ENCODE peak calls at places on chromosomes 6 and 20, in six cellular contexts. One of them, this sample, is unnamed.

GRCh38 chr20:51393566-51393965 is 149.0 kb downstream of the NFATC2 start:
- DNase-seq in NCI-H2171 treated with DMSO at 0.1 percent for 48 hours: no peak
- DNase-seq in CD4-positive, alpha-beta memory T cell: no peak
- DNase-seq in activated T-cell treated with anti-CD3 and anti-CD28 coated beads for 24 hours: no peak
- DNase-seq in activated T-helper 9 cell treated with anti-CD3 and anti-CD28 coated beads, Interleukin-2, amount 50 U/mL, for 16 hours: no peak
- DNase-seq in CD8-positive, alpha-beta T cell: no peak
- DNase-seq in this sample: no peak

GRCh38 chr20:13312300-13312699 is 91.2 kb downstream of the ISM1 start:
- DNase-seq in activated T-cell treated with anti-CD3 and anti-CD28 coated beads for 24 hours: no peak
- DNase-seq in NCI-H2171 treated with DMSO at 0.1 percent for 48 hours: no peak
- DNase-seq in CD4-positive, alpha-beta memory T cell: no peak
- DNase-seq in activated T-helper 9 cell treated with anti-CD3 and anti-CD28 coated beads, Interleukin-2, amount 50 U/mL, for 16 hours: no peak
- DNase-seq in CD8-positive, alpha-beta T cell: no peak
- DNase-seq in this sample: no peak

GRCh38 chr20:49561256-49561655 is 6.7 kb downstream of the PTGIS start:
- DNase-seq in NCI-H2171 treated with DMSO at 0.1 percent for 48 hours: no peak
- DNase-seq in activated T-helper 9 cell treated with anti-CD3 and anti-CD28 coated beads, Interleukin-2, amount 50 U/mL, for 16 hours: no peak
- DNase-seq in CD8-positive, alpha-beta T cell: no peak
- DNase-seq in activated T-cell treated with anti-CD3 and anti-CD28 coated beads for 24 hours: no peak
- DNase-seq in CD4-positive, alpha-beta memory T cell: no peak
- DNase-seq in this sample: no peak

GRCh38 chr6:7042056-7042653 is 65.6 kb upstream of the RREB1 start:
- DNase-seq in NCI-H2171 treated with DMSO at 0.1 percent for 48 hours: no peak
- DNase-seq in CD4-positive, alpha-beta memory T cell: no peak
- DNase-seq in activated T-helper 9 cell treated with anti-CD3 and anti-CD28 coated beads, Interleukin-2, amount 50 U/mL, for 16 hours: no peak
- DNase-seq in activated T-cell treated with anti-CD3 and anti-CD28 coated beads for 24 hours: no peak
- DNase-seq in CD8-positive, alpha-beta T cell: no peak
- DNase-seq in this sample: no peak

GRCh38 chr6:34232901-34233300 is 3.8 kb upstream of the HMGA1 start:
- DNase-seq in activated T-cell treated with anti-CD3 and anti-CD28 coated beads for 24 hours: no peak
- DNase-seq in NCI-H2171 treated with DMSO at 0.1 percent for 48 hours: no peak
- DNase-seq in activated T-helper 9 cell treated with anti-CD3 and anti-CD28 coated beads, Interleukin-2, amount 50 U/mL, for 16 hours: no peak
- DNase-seq in CD4-positive, alpha-beta memory T cell: no peak
- DNase-seq in CD8-positive, alpha-beta T cell: no peak
- DNase-seq in this sample: no peak

GRCh38 chr20:57682184-57683038 is 27.4 kb downstream of the PMEPA1 start:
- DNase-seq in NCI-H2171 treated with DMSO at 0.1 percent for 48 hours: peak
- DNase-seq in activated T-helper 9 cell treated with anti-CD3 and anti-CD28 coated beads, Interleukin-2, amount 50 U/mL, for 16 hours: no peak
- DNase-seq in CD8-positive, alpha-beta T cell: no peak
- DNase-seq in CD4-positive, alpha-beta memory T cell: no peak
- DNase-seq in activated T-cell treated with anti-CD3 and anti-CD28 coated beads for 24 hours: no peak
- DNase-seq in this sample: no peak

GRCh38 chr6:26043389-26044139 is 43.7 kb upstream of the HFE start:
- DNase-seq in NCI-H2171 treated with DMSO at 0.1 percent for 48 hours: peak
- DNase-seq in activated T-helper 9 cell treated with anti-CD3 and anti-CD28 coated beads, Interleukin-2, amount 50 U/mL, for 16 hours: no peak
- DNase-seq in activated T-cell treated with anti-CD3 and anti-CD28 coated beads for 24 hours: peak
- DNase-seq in CD4-positive, alpha-beta memory T cell: peak
- DNase-seq in CD8-positive, alpha-beta T cell: peak
- DNase-seq in this sample: no peak

GRCh38 chr20:45254867-45255266 is 503 bp upstream of the SLPI start:
- DNase-seq in activated T-cell treated with anti-CD3 and anti-CD28 coated beads for 24 hours: no peak
- DNase-seq in activated T-helper 9 cell treated with anti-CD3 and anti-CD28 coated beads, Interleukin-2, amount 50 U/mL, for 16 hours: no peak
- DNase-seq in CD4-positive, alpha-beta memory T cell: no peak
- DNase-seq in NCI-H2171 treated with DMSO at 0.1 percent for 48 hours: no peak
- DNase-seq in CD8-positive, alpha-beta T cell: no peak
- DNase-seq in this sample: no peak

GRCh38 chr6:33851959-33852358 is 48.2 kb upstream of the MLN start:
- DNase-seq in activated T-cell treated with anti-CD3 and anti-CD28 coated beads for 24 hours: no peak
- DNase-seq in CD8-positive, alpha-beta T cell: peak
- DNase-seq in activated T-helper 9 cell treated with anti-CD3 and anti-CD28 coated beads, Interleukin-2, amount 50 U/mL, for 16 hours: no peak
- DNase-seq in CD4-positive, alpha-beta memory T cell: no peak
- DNase-seq in NCI-H2171 treated with DMSO at 0.1 percent for 48 hours: no peak
- DNase-seq in this sample: no peak

GRCh38 chr6:37940074-37940847 is 120.7 kb downstream of the ZFAND3 start:
- DNase-seq in activated T-cell treated with anti-CD3 and anti-CD28 coated beads for 24 hours: no peak
- DNase-seq in CD4-positive, alpha-beta memory T cell: no peak
- DNase-seq in NCI-H2171 treated with DMSO at 0.1 percent for 48 hours: peak
- DNase-seq in activated T-helper 9 cell treated with anti-CD3 and anti-CD28 coated beads, Interleukin-2, amount 50 U/mL, for 16 hours: no peak
- DNase-seq in CD8-positive, alpha-beta T cell: no peak
- DNase-seq in this sample: no peak

GRCh38 chr6:47241742-47242482 is 67.8 kb downstream of the TNFRSF21 start:
- DNase-seq in activated T-cell treated with anti-CD3 and anti-CD28 coated beads for 24 hours: no peak
- DNase-seq in CD4-positive, alpha-beta memory T cell: no peak
- DNase-seq in NCI-H2171 treated with DMSO at 0.1 percent for 48 hours: peak
- DNase-seq in activated T-helper 9 cell treated with anti-CD3 and anti-CD28 coated beads, Interleukin-2, amount 50 U/mL, for 16 hours: no peak
- DNase-seq in CD8-positive, alpha-beta T cell: no peak
- DNase-seq in this sample: no peak

GRCh38 chr6:26175428-26176181 is 88.4 kb downstream of the HFE start:
- DNase-seq in CD4-positive, alpha-beta memory T cell: peak
- DNase-seq in activated T-helper 9 cell treated with anti-CD3 and anti-CD28 coated beads, Interleukin-2, amount 50 U/mL, for 16 hours: no peak
- DNase-seq in CD8-positive, alpha-beta T cell: peak
- DNase-seq in NCI-H2171 treated with DMSO at 0.1 percent for 48 hours: peak
- DNase-seq in activated T-cell treated with anti-CD3 and anti-CD28 coated beads for 24 hours: no peak
- DNase-seq in this sample: no peak